ENCODE peak calls at places on chromosomes 13 and 19, in six cellular contexts. W is CD8-positive, alpha-beta T cell; J is Caco-2; C is endodermal cell; F is BJ; Z is psoas muscle. I is an unnamed sample.
A peak's percentile ranks its signal among the peaks of the same experiment; 100 is the strongest.

GRCh38 chr13:65943024-65943423 is 1287.1 kb downstream of the PCDH9 start:
- DNase-seq in W (no peak), J (no peak), C (no peak), F (no peak), Z (no peak), I (no peak)

GRCh38 chr19:42316223-42317211 is 3.4 kb downstream of the TMEM145 start:
- DNase-seq in W (no peak), J (no peak), C (no peak), F (no peak), Z (no peak), I (peak; percentile 32)

GRCh38 chr13:114081761-114082681 is 50.4 kb downstream of the RASA3 start:
- DNase-seq in W (no peak), J (peak; percentile 22), C (peak; percentile 47), F (no peak), Z (peak; percentile 41), I (peak; percentile 28)

GRCh38 chr13:24220086-24220703 is 59.7 kb downstream of the SPATA13 start:
- DNase-seq in W (no peak), J (peak; percentile 64), C (peak; percentile 76), F (no peak), Z (no peak), I (no peak)

GRCh38 chr19:4552546-4552819 is 7.0 kb downstream of the SEMA6B start:
- DNase-seq in W (no peak), J (no peak), C (no peak), F (no peak), Z (no peak), I (no peak)

GRCh38 chr13:33230178-33230881 is 55.2 kb downstream of the STARD13 start:
- DNase-seq in W (no peak), J (no peak), C (no peak), F (no peak), Z (no peak), I (no peak)

GRCh38 chr19:29448046-29448445 is 77.7 kb upstream of the VSTM2B start:
- DNase-seq in W (no peak), J (no peak), C (no peak), F (no peak), Z (no peak), I (no peak)

GRCh38 chr13:43293008-43293407 is 269.6 kb downstream of the DNAJC15 start:
- DNase-seq in W (no peak), J (no peak), C (no peak), F (no peak), Z (no peak), I (no peak)

GRCh38 chr19:41939861-41940442 is 11.7 kb upstream of the ERFL start:
- DNase-seq in W (no peak), J (peak; percentile 57), C (peak; percentile 81), F (no peak), Z (no peak), I (no peak)

GRCh38 chr19:19637523-19638251 is 5.8 kb downstream of the GMIP start:
- DNase-seq in W (no peak), J (no peak), C (peak; percentile 93), F (no peak), Z (no peak), I (no peak)

GRCh38 chr19:17255150-17255621 is 9.4 kb downstream of the USHBP1 start:
- DNase-seq in W (no peak), J (no peak), C (peak; percentile 64), F (no peak), Z (no peak), I (no peak)

GRCh38 chr19:58097783-58098681 is at the start of gene ZSCAN18:
- DNase-seq in W (peak; percentile 96), J (no peak), C (peak; percentile 100), F (peak; percentile 71), Z (peak; percentile 98), I (peak; percentile 98)

GRCh38 chr19:46303702-46304397 is 7.0 kb downstream of the HIF3A start:
- DNase-seq in W (no peak), J (peak; percentile 98), C (peak; percentile 100), F (no peak), Z (peak; percentile 73), I (peak; percentile 35)

GRCh38 chr13:92974905-92975429 is 251.6 kb upstream of the GPC6 start:
- DNase-seq in W (no peak), J (no peak), C (no peak), F (no peak), Z (no peak), I (no peak)

GRCh38 chr13:90258129-90258528 is 1089.4 kb upstream of the MIR17HG start:
- DNase-seq in W (no peak), J (no peak), C (no peak), F (no peak), Z (no peak), I (no peak)
- TF ChIP-seq CTCF in W (no peak), J (no peak), C (no peak), F (no peak), Z (no peak), I (no peak)

GRCh38 chr19:48501961-48502719 is 9.5 kb downstream of the LMTK3 start:
- DNase-seq in W (peak; percentile 77), J (peak; percentile 100), C (peak; percentile 100), F (no peak), Z (no peak), I (no peak)

GRCh38 chr19:48499352-48500090 is 12.1 kb downstream of the LMTK3 start:
- DNase-seq in W (no peak), J (no peak), C (peak; percentile 52), F (no peak), Z (no peak), I (no peak)

GRCh38 chr19:48502720-48503018 is 9.0 kb downstream of the LMTK3 start:
- DNase-seq in W (no peak), J (no peak), C (no peak), F (no peak), Z (no peak), I (no peak)

GRCh38 chr19:48500830-48501445 is 10.7 kb downstream of the LMTK3 start:
- DNase-seq in W (no peak), J (no peak), C (peak; percentile 57), F (no peak), Z (no peak), I (no peak)

DNA sequence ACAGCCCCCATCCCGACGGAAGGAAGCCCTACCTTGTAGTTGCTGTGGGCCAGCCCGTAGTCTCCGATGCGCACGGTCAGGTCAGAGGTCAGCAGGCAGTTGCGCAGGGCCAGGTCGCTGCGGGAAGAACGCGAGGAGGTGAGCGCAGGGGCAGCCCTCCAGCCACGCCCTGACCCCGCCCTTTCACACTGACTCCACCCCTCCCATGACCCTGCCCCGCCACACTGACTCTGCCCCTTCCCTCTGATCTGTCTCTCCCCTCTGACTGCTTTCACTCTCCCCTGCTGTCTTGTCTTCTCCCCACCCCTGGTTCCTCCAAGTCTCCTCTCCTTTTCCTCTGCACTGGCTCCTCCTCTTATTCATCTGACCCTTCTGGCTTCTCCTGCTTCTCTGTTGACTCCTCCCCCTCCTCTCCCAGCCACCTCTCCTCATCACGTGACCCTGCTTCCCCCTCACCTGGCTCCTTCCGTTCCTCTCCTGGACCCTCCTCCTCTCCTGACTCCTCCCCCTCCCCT is 10.1 kb downstream of the LMTK3 start:
- DNase-seq in W (no peak), J (peak; percentile 100), C (no peak), F (no peak), Z (no peak), I (no peak)
- H3K4me3 ChIP-seq in W (no peak overlapping the region), J (peak overlapping the region; percentile 57), C (peak overlapping the region; percentile 83), F (no peak overlapping the region), Z (no peak overlapping the region), I (no peak overlapping the region)

DNA sequence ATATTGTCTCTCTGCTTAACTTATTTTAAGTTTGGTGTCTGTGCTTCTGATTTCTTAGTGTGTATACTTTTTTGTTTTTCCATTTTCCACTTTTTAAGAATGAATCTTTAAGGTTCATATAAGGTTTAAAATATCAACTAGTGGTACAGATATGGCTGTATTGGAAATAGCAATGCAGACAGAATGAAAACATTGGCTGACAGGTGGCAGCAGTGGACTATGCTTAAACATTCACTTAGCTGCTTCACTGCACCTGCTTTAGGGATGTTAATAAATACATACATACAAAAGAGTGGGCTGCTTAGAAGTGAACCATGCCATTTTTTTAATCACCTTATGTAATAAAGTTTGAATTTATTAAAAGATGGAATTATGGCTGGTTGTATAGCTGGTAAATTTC is 27.3 kb downstream of the TM9SF2 start:
- DNase-seq in W (no peak), J (no peak), C (no peak), F (no peak), Z (no peak), I (no peak)
- TF ChIP-seq CTCF in W (peak; percentile 32), J (peak; percentile 45), C (peak; percentile 48), F (no peak), Z (no peak), I (no peak)

GRCh38 chr19:34214040-34214439 is 40.3 kb upstream of the GARRE1 start:
- DNase-seq in W (no peak), J (no peak), C (no peak), F (no peak), Z (no peak), I (no peak)
- H3K4me3 ChIP-seq in W (no peak overlapping the region), J (no peak overlapping the region), C (no peak overlapping the region), F (no peak overlapping the region), Z (no peak overlapping the region), I (no peak overlapping the region)

DNA sequence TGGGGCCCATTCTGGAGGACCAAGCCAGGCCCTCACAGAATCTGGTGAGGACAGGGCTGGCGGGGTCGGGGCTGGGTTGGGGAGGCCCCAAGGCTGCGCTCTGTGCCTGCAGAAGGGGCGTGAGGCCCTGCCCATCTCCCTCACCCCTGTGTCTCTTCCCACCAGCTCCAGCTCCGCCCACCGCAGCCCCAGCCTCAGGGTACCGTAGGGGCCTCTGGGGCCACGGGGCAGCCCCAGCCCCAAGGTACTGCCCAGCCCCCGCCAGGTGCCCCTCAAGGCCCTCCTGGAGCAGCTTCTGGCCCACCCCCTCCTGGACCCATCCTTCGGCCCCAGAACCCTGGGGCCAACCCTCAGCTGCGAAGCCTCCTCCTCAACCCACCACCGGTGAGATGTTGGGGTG is 15.4 kb upstream of the PTOV1 start:
- DNase-seq in W (no peak), J (no peak), C (no peak), F (no peak), Z (no peak), I (no peak)
- TF ChIP-seq CTCF in W (no peak), J (no peak), C (no peak), F (no peak), Z (no peak), I (no peak)

DNA sequence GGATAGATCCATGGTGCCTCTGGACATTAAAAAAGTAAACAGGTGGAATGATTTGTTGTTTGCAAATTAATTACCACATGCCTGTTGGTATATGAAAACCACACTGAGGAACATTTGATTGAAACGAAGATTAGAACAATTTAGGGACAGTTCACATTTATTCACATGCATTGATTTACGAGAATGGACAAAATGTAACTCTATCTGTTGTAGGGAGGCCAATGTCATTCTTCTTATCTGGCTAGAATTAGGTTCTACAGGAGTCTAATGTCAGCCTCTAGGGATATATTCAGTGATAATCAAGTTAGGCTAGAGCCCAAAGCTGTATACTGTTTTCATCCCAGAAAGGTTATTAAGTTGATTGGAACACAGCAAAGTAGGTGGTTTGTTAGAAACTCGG is 125.4 kb downstream of the COL4A2 start:
- DNase-seq in W (no peak), J (no peak), C (no peak), F (no peak), Z (no peak), I (no peak)
- H3K4me3 ChIP-seq in W (no peak overlapping the region), J (no peak overlapping the region), C (no peak overlapping the region), F (no peak overlapping the region), Z (no peak overlapping the region), I (no peak overlapping the region)

I was measured in dorsolateral prefrontal cortex.